ENCODE peak calls at places on chromosome 4, in six cellular contexts. One of them, this sample, is unnamed.

GRCh38 chr4:1039493-1040343 is 28.3 kb downstream of the FGFRL1 start:
- DNase-seq in kidney: no peak
- DNase-seq in OCI-LY7: no peak
- DNase-seq in fibroblast of villous mesenchyme: peak; percentile 46
- DNase-seq in dorsolateral prefrontal cortex: no peak
- DNase-seq in transverse colon: peak; percentile 44
- DNase-seq in this sample: no peak

GRCh38 chr4:155809835-155810234 is 51.0 kb downstream of the GUCY1B1 start:
- DNase-seq in kidney: no peak
- DNase-seq in OCI-LY7: peak; percentile 65
- DNase-seq in fibroblast of villous mesenchyme: peak; percentile 83
- DNase-seq in dorsolateral prefrontal cortex: no peak
- DNase-seq in transverse colon: no peak
- DNase-seq in this sample: no peak

GRCh38 chr4:76624271-76624681 is 189.2 kb downstream of the SHROOM3 start:
- DNase-seq in kidney: peak; percentile 61
- DNase-seq in OCI-LY7: no peak
- DNase-seq in fibroblast of villous mesenchyme: peak; percentile 96
- DNase-seq in dorsolateral prefrontal cortex: no peak
- DNase-seq in transverse colon: no peak
- DNase-seq in this sample: peak; percentile 10

GRCh38 chr4:98518555-98519267 is 139.7 kb downstream of the TSPAN5 start:
- DNase-seq in kidney: no peak
- DNase-seq in OCI-LY7: peak; percentile 22
- DNase-seq in fibroblast of villous mesenchyme: no peak
- DNase-seq in dorsolateral prefrontal cortex: no peak
- DNase-seq in transverse colon: no peak
- DNase-seq in this sample: no peak

GRCh38 chr4:25001499-25001898 is 29.2 kb downstream of the LGI2 start:
- DNase-seq in kidney: no peak
- DNase-seq in OCI-LY7: no peak
- DNase-seq in fibroblast of villous mesenchyme: no peak
- DNase-seq in dorsolateral prefrontal cortex: no peak
- DNase-seq in transverse colon: no peak
- DNase-seq in this sample: no peak

GRCh38 chr4:22029803-22030202 is 81.2 kb upstream of the KCNIP4 start:
- DNase-seq in kidney: no peak
- DNase-seq in OCI-LY7: no peak
- DNase-seq in fibroblast of villous mesenchyme: no peak
- DNase-seq in dorsolateral prefrontal cortex: no peak
- DNase-seq in transverse colon: no peak
- DNase-seq in this sample: no peak

GRCh38 chr4:172573899-172574298 is 594.7 kb upstream of the GALNT7 start:
- DNase-seq in kidney: no peak
- DNase-seq in OCI-LY7: peak; percentile 5
- DNase-seq in fibroblast of villous mesenchyme: no peak
- DNase-seq in dorsolateral prefrontal cortex: no peak
- DNase-seq in transverse colon: no peak
- DNase-seq in this sample: no peak

GRCh38 chr4:111362891-111363290 is 740.0 kb upstream of the PITX2 start:
- DNase-seq in kidney: no peak
- DNase-seq in OCI-LY7: no peak
- DNase-seq in fibroblast of villous mesenchyme: peak; percentile 4
- DNase-seq in dorsolateral prefrontal cortex: no peak
- DNase-seq in transverse colon: no peak
- DNase-seq in this sample: no peak

GRCh38 chr4:4735870-4736269 is 123.6 kb upstream of the MSX1 start:
- DNase-seq in kidney: no peak
- DNase-seq in OCI-LY7: no peak
- DNase-seq in fibroblast of villous mesenchyme: peak; percentile 34
- DNase-seq in dorsolateral prefrontal cortex: no peak
- DNase-seq in transverse colon: no peak
- DNase-seq in this sample: no peak

GRCh38 chr4:53682196-53682595 is 90.9 kb upstream of the LNX1 start:
- DNase-seq in kidney: no peak
- DNase-seq in OCI-LY7: no peak
- DNase-seq in fibroblast of villous mesenchyme: peak; percentile 38
- DNase-seq in dorsolateral prefrontal cortex: no peak
- DNase-seq in transverse colon: no peak
- DNase-seq in this sample: no peak

GRCh38 chr4:54731552-54731951 is 73.8 kb downstream of the KIT start:
- DNase-seq in kidney: no peak
- DNase-seq in OCI-LY7: no peak
- DNase-seq in fibroblast of villous mesenchyme: no peak
- DNase-seq in dorsolateral prefrontal cortex: no peak
- DNase-seq in transverse colon: no peak
- DNase-seq in this sample: no peak

GRCh38 chr4:11675051-11675800 is 246.5 kb upstream of the HS3ST1 start:
- DNase-seq in kidney: no peak
- DNase-seq in OCI-LY7: no peak
- DNase-seq in fibroblast of villous mesenchyme: no peak
- DNase-seq in dorsolateral prefrontal cortex: no peak
- DNase-seq in transverse colon: no peak
- DNase-seq in this sample: no peak

GRCh38 chr4:36322921-36323354 is 41.5 kb downstream of the DTHD1 start:
- DNase-seq in kidney: no peak
- DNase-seq in OCI-LY7: no peak
- DNase-seq in fibroblast of villous mesenchyme: no peak
- DNase-seq in dorsolateral prefrontal cortex: no peak
- DNase-seq in transverse colon: no peak
- DNase-seq in this sample: no peak

GRCh38 chr4:168877779-168878491 is 132.1 kb downstream of the CBR4 start:
- DNase-seq in kidney: peak; percentile 83
- DNase-seq in OCI-LY7: no peak
- DNase-seq in fibroblast of villous mesenchyme: no peak
- DNase-seq in dorsolateral prefrontal cortex: no peak
- DNase-seq in transverse colon: no peak
- DNase-seq in this sample: peak; percentile 42

GRCh38 chr4:154719087-154719486 is 24.7 kb upstream of the LRAT start:
- DNase-seq in kidney: no peak
- DNase-seq in OCI-LY7: no peak
- DNase-seq in fibroblast of villous mesenchyme: peak; percentile 49
- DNase-seq in dorsolateral prefrontal cortex: no peak
- DNase-seq in transverse colon: no peak
- DNase-seq in this sample: no peak

GRCh38 chr4:139184129-139184528 is 7.1 kb upstream of the ELF2 start:
- DNase-seq in kidney: no peak
- DNase-seq in OCI-LY7: peak; percentile 48
- DNase-seq in fibroblast of villous mesenchyme: peak; percentile 66
- DNase-seq in dorsolateral prefrontal cortex: no peak
- DNase-seq in transverse colon: no peak
- DNase-seq in this sample: no peak

GRCh38 chr4:76308548-76308947 is 2.0 kb downstream of the STBD1 start:
- DNase-seq in kidney: peak; percentile 30
- DNase-seq in OCI-LY7: no peak
- DNase-seq in fibroblast of villous mesenchyme: no peak
- DNase-seq in dorsolateral prefrontal cortex: no peak
- DNase-seq in transverse colon: no peak
- DNase-seq in this sample: no peak

GRCh38 chr4:166064706-166065105 is 191.7 kb downstream of the TLL1 start:
- DNase-seq in kidney: no peak
- DNase-seq in OCI-LY7: no peak
- DNase-seq in fibroblast of villous mesenchyme: no peak
- DNase-seq in dorsolateral prefrontal cortex: no peak
- DNase-seq in transverse colon: no peak
- DNase-seq in this sample: no peak

GRCh38 chr4:25878676-25879075 is 15.9 kb upstream of the SEL1L3 start:
- DNase-seq in kidney: no peak
- DNase-seq in OCI-LY7: peak; percentile 73
- DNase-seq in fibroblast of villous mesenchyme: no peak
- DNase-seq in dorsolateral prefrontal cortex: no peak
- DNase-seq in transverse colon: peak; percentile 26
- DNase-seq in this sample: no peak

GRCh38 chr4:81913427-81913878 is 441.7 kb upstream of the RASGEF1B start:
- DNase-seq in kidney: peak; percentile 76
- DNase-seq in OCI-LY7: peak; percentile 83
- DNase-seq in fibroblast of villous mesenchyme: peak; percentile 19
- DNase-seq in dorsolateral prefrontal cortex: no peak
- DNase-seq in transverse colon: peak; percentile 51
- DNase-seq in this sample: peak; percentile 63

GRCh38 chr4:103754844-103755243 is 35.1 kb upstream of the TACR3 start:
- DNase-seq in kidney: no peak
- DNase-seq in OCI-LY7: no peak
- DNase-seq in fibroblast of villous mesenchyme: no peak
- DNase-seq in dorsolateral prefrontal cortex: no peak
- DNase-seq in transverse colon: peak; percentile 77
- DNase-seq in this sample: no peak

DNA sequence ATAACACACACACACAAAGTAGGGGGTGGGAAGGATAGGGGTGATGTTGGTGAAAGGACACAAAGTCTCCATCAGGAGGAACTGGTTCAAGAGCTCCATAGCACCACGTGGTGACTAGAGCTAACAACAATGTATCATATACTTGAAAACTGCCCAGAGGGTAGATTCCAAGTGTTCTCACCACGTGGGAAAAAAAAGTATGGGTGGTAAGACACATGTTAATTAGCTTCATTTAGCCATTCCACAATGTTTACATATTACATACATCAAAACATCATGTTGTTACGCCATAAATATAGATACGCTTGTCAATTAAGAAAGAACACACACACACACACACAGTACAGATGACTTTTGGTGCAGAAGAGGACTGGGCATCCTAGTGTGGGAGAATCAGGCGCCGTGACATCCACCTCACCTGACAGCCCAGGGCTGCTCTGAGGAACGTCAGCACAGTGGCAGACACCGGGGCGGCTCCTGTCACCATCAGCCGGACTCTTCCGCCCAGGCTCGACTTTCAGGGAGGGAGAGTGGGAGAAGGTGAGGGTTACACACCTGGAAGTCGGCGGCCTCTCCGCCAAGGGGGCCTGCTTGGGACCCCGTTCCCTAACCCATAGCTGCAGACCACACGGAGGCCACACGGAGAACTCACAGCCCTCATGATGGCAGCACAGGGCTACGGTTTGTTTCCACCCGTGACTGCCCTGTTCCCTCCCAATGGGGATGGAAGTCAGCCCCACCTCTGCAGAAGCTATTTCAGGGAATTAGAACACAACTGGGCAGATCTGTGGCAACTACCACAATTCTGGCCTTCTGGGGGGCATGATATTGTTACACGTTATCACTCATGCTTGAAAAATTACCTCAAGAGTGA is 31.8 kb upstream of the CENPU start:
- DNase-seq in kidney: no peak
- DNase-seq in OCI-LY7: no peak
- DNase-seq in fibroblast of villous mesenchyme: no peak
- DNase-seq in dorsolateral prefrontal cortex: no peak
- DNase-seq in transverse colon: no peak
- DNase-seq in this sample: no peak
- TF ChIP-seq CTCF in kidney: no peak
- TF ChIP-seq CTCF in OCI-LY7: no peak
- TF ChIP-seq CTCF in fibroblast of villous mesenchyme: no peak
- TF ChIP-seq CTCF in dorsolateral prefrontal cortex: no peak
- TF ChIP-seq CTCF in transverse colon: no peak
- TF ChIP-seq CTCF in this sample: no peak

GRCh38 chr4:115671581-115671980 is 558.2 kb upstream of the NDST4 start:
- DNase-seq in kidney: no peak
- DNase-seq in OCI-LY7: no peak
- DNase-seq in fibroblast of villous mesenchyme: no peak
- DNase-seq in dorsolateral prefrontal cortex: no peak
- DNase-seq in transverse colon: no peak
- DNase-seq in this sample: no peak
- TF ChIP-seq CTCF in kidney: no peak
- TF ChIP-seq CTCF in OCI-LY7: no peak
- TF ChIP-seq CTCF in fibroblast of villous mesenchyme: no peak
- TF ChIP-seq CTCF in dorsolateral prefrontal cortex: no peak
- TF ChIP-seq CTCF in transverse colon: no peak
- TF ChIP-seq CTCF in this sample: no peak

DNA sequence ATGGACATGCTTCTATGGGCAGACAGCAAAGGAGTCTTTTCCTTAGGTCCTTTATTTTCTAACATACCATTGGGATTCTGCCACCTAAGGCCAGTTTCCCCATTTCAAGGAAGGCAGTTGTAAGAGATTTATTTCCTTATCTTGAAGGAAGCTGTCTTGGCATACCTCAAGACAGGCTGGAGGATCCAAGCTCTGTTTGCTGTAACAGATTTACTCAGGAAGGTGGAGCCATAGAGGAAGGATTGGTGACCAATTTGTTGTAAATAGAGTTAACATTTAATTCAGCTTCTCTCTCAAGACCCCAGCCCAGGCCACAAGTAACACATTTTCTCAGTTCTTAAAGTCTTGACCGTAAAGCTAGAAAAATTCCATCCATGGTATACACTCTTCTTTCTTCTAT is 131.6 kb upstream of the TENM3 start:
- DNase-seq in kidney: no peak
- DNase-seq in OCI-LY7: no peak
- DNase-seq in fibroblast of villous mesenchyme: no peak
- DNase-seq in dorsolateral prefrontal cortex: no peak
- DNase-seq in transverse colon: no peak
- DNase-seq in this sample: no peak
- TF ChIP-seq CTCF in kidney: no peak
- TF ChIP-seq CTCF in OCI-LY7: no peak
- TF ChIP-seq CTCF in fibroblast of villous mesenchyme: no peak
- TF ChIP-seq CTCF in dorsolateral prefrontal cortex: no peak
- TF ChIP-seq CTCF in transverse colon: no peak
- TF ChIP-seq CTCF in this sample: no peak

DNA sequence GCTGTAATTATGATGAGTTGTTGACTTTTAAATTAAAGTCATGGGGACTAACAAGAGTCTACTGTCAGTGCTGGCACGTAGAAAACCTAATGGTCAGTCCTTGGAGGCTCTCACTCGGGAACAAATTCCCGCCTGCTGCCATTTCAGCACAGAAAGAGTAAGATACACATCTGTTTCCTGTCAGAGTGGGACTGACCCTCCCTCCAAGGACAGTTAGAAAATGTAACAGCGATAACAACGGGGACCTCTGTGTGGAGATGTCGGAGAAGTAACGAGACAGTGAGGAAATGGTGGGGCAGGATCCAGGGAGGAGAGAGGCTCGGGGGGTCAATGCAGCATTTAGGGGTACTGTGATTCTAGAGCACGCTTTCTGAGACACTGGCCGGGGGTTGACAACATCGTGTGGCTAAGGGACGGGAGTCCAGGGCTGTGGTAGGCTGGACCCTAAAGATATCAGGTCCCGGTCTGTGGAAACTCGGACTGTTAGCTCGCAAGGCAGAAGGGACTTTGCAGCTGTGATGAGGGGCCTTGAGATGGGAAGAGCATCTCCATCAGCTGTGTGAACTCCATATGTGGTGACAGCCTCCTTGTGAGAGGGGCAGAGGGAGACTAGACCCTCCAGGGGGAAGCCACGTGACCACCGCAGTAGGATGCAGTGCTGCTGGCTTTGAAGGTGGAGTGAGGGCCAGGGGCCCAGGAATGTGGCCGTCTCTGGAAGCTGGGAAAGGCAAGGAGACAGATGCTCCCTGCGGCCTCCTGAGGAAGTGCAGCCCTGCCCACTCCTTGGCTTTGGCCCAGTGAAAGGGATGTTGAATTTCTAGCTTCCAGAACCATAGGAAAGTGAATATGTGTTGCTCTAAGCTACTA is 35.8 kb upstream of the SORCS2 start:
- DNase-seq in kidney: no peak
- DNase-seq in OCI-LY7: no peak
- DNase-seq in fibroblast of villous mesenchyme: peak; percentile 19
- DNase-seq in dorsolateral prefrontal cortex: peak; percentile 64
- DNase-seq in transverse colon: no peak
- DNase-seq in this sample: peak; percentile 28
- TF ChIP-seq CTCF in kidney: peak; percentile 49
- TF ChIP-seq CTCF in OCI-LY7: peak; percentile 43
- TF ChIP-seq CTCF in fibroblast of villous mesenchyme: peak; percentile 65
- TF ChIP-seq CTCF in dorsolateral prefrontal cortex: peak; percentile 44
- TF ChIP-seq CTCF in transverse colon: peak; percentile 45
- TF ChIP-seq CTCF in this sample: peak; percentile 62

GRCh38 chr4:182216005-182216404 is 27.2 kb upstream of the TENM3 start:
- DNase-seq in kidney: no peak
- DNase-seq in OCI-LY7: no peak
- DNase-seq in fibroblast of villous mesenchyme: no peak
- DNase-seq in dorsolateral prefrontal cortex: no peak
- DNase-seq in transverse colon: no peak
- DNase-seq in this sample: no peak
- TF ChIP-seq CTCF in kidney: no peak
- TF ChIP-seq CTCF in OCI-LY7: no peak
- TF ChIP-seq CTCF in fibroblast of villous mesenchyme: no peak
- TF ChIP-seq CTCF in dorsolateral prefrontal cortex: no peak
- TF ChIP-seq CTCF in transverse colon: no peak
- TF ChIP-seq CTCF in this sample: no peak